ENCODE peak calls at places on chromosomes 11 and 22, in six cellular contexts. One of them, this sample, is unnamed.

GRCh38 chr11:75814369-75814685 is 683 bp upstream of the UVRAG start:
- DNase-seq in GM12878: no peak
- DNase-seq in GM20000: no peak
- DNase-seq in GM12865: no peak
- DNase-seq in AG04449: no peak
- DNase-seq in astrocyte of the spinal cord: no peak
- DNase-seq in this sample: no peak

GRCh38 chr11:77990981-77991380 is 3.5 kb downstream of the INTS4 start:
- DNase-seq in GM12878: no peak
- DNase-seq in GM20000: no peak
- DNase-seq in GM12865: no peak
- DNase-seq in AG04449: no peak
- DNase-seq in astrocyte of the spinal cord: no peak
- DNase-seq in this sample: no peak

GRCh38 chr11:86575927-86576326 is 96.5 kb downstream of the ME3 start:
- DNase-seq in GM12878: no peak
- DNase-seq in GM20000: no peak
- DNase-seq in GM12865: no peak
- DNase-seq in AG04449: no peak
- DNase-seq in astrocyte of the spinal cord: no peak
- DNase-seq in this sample: no peak

GRCh38 chr11:117378966-117379865 is 51.6 kb downstream of the CEP164 start:
- DNase-seq in GM12878: no peak
- DNase-seq in GM20000: no peak
- DNase-seq in GM12865: no peak
- DNase-seq in AG04449: no peak
- DNase-seq in astrocyte of the spinal cord: no peak
- DNase-seq in this sample: no peak

GRCh38 chr22:50262973-50263617 is 1.6 kb upstream of the MAPK12 start:
- DNase-seq in GM12878: no peak
- DNase-seq in GM20000: no peak
- DNase-seq in GM12865: no peak
- DNase-seq in AG04449: no peak
- DNase-seq in astrocyte of the spinal cord: no peak
- DNase-seq in this sample: no peak

GRCh38 chr11:115606223-115607220 is 102.3 kb upstream of the CADM1 start:
- DNase-seq in GM12878: no peak
- DNase-seq in GM20000: no peak
- DNase-seq in GM12865: no peak
- DNase-seq in AG04449: no peak
- DNase-seq in astrocyte of the spinal cord: peak; percentile 43
- DNase-seq in this sample: no peak

GRCh38 chr11:10307022-10307410 is 2.1 kb downstream of the ADM start:
- DNase-seq in GM12878: no peak
- DNase-seq in GM20000: no peak
- DNase-seq in GM12865: no peak
- DNase-seq in AG04449: no peak
- DNase-seq in astrocyte of the spinal cord: peak; percentile 18
- DNase-seq in this sample: no peak

GRCh38 chr11:15972838-15973237 is 383.5 kb downstream of the SOX6 start:
- DNase-seq in GM12878: no peak
- DNase-seq in GM20000: no peak
- DNase-seq in GM12865: no peak
- DNase-seq in AG04449: no peak
- DNase-seq in astrocyte of the spinal cord: no peak
- DNase-seq in this sample: no peak

GRCh38 chr11:112627588-112628045 is 333.6 kb upstream of the NCAM1 start:
- DNase-seq in GM12878: peak; percentile 83
- DNase-seq in GM20000: peak; percentile 63
- DNase-seq in GM12865: peak; percentile 91
- DNase-seq in AG04449: no peak
- DNase-seq in astrocyte of the spinal cord: no peak
- DNase-seq in this sample: peak; percentile 57

GRCh38 chr11:69417211-69418085 is 64.0 kb upstream of the LINC01488 start:
- DNase-seq in GM12878: no peak
- DNase-seq in GM20000: no peak
- DNase-seq in GM12865: no peak
- DNase-seq in AG04449: no peak
- DNase-seq in astrocyte of the spinal cord: peak; percentile 16
- DNase-seq in this sample: no peak

GRCh38 chr22:46069518-46070214 is 80.7 kb upstream of the PPARA start:
- DNase-seq in GM12878: no peak
- DNase-seq in GM20000: no peak
- DNase-seq in GM12865: peak; percentile 75
- DNase-seq in AG04449: peak; percentile 78
- DNase-seq in astrocyte of the spinal cord: peak; percentile 94
- DNase-seq in this sample: no peak

GRCh38 chr22:37202706-37203105 is 9.6 kb downstream of the SSTR3 start:
- DNase-seq in GM12878: no peak
- DNase-seq in GM20000: no peak
- DNase-seq in GM12865: no peak
- DNase-seq in AG04449: no peak
- DNase-seq in astrocyte of the spinal cord: no peak
- DNase-seq in this sample: no peak

GRCh38 chr22:49565516-49565855 is 262.2 kb downstream of the BRD1 start:
- DNase-seq in GM12878: no peak
- DNase-seq in GM20000: no peak
- DNase-seq in GM12865: no peak
- DNase-seq in AG04449: no peak
- DNase-seq in astrocyte of the spinal cord: no peak
- DNase-seq in this sample: no peak

GRCh38 chr11:2202900-2203439 is 31.4 kb upstream of the TH start:
- DNase-seq in GM12878: no peak
- DNase-seq in GM20000: no peak
- DNase-seq in GM12865: no peak
- DNase-seq in AG04449: no peak
- DNase-seq in astrocyte of the spinal cord: no peak
- DNase-seq in this sample: no peak

GRCh38 chr11:72012897-72013721 is 14.4 kb downstream of the IL18BP start:
- DNase-seq in GM12878: no peak
- DNase-seq in GM20000: no peak
- DNase-seq in GM12865: no peak
- DNase-seq in AG04449: no peak
- DNase-seq in astrocyte of the spinal cord: peak; percentile 94
- DNase-seq in this sample: no peak

GRCh38 chr11:64826578-64827450 is 16.5 kb upstream of the MEN1 start:
- DNase-seq in GM12878: no peak
- DNase-seq in GM20000: no peak
- DNase-seq in GM12865: no peak
- DNase-seq in AG04449: no peak
- DNase-seq in astrocyte of the spinal cord: no peak
- DNase-seq in this sample: no peak

GRCh38 chr11:1160231-1161101 is 2.7 kb downstream of the MUC5AC start:
- DNase-seq in GM12878: no peak
- DNase-seq in GM20000: peak; percentile 25
- DNase-seq in GM12865: no peak
- DNase-seq in AG04449: no peak
- DNase-seq in astrocyte of the spinal cord: no peak
- DNase-seq in this sample: peak; percentile 16

GRCh38 chr11:16831281-16832192 is 93.1 kb downstream of the C11orf58 start:
- DNase-seq in GM12878: no peak
- DNase-seq in GM20000: no peak
- DNase-seq in GM12865: no peak
- DNase-seq in AG04449: no peak
- DNase-seq in astrocyte of the spinal cord: no peak
- DNase-seq in this sample: no peak

GRCh38 chr11:46902694-46903093 is 15.7 kb downstream of the LRP4 start:
- DNase-seq in GM12878: no peak
- DNase-seq in GM20000: no peak
- DNase-seq in GM12865: no peak
- DNase-seq in AG04449: no peak
- DNase-seq in astrocyte of the spinal cord: no peak
- DNase-seq in this sample: no peak

GRCh38 chr11:33691051-33691864 is 9.4 kb downstream of the C11orf91 start:
- DNase-seq in GM12878: no peak
- DNase-seq in GM20000: no peak
- DNase-seq in GM12865: no peak
- DNase-seq in AG04449: no peak
- DNase-seq in astrocyte of the spinal cord: peak; percentile 47
- DNase-seq in this sample: no peak

GRCh38 chr22:17441326-17441725 is 72.1 kb downstream of the CECR2 start:
- DNase-seq in GM12878: no peak
- DNase-seq in GM20000: no peak
- DNase-seq in GM12865: no peak
- DNase-seq in AG04449: no peak
- DNase-seq in astrocyte of the spinal cord: no peak
- DNase-seq in this sample: no peak

GRCh38 chr22:17443413-17444203 is 74.3 kb downstream of the CECR2 start:
- DNase-seq in GM12878: no peak
- DNase-seq in GM20000: no peak
- DNase-seq in GM12865: no peak
- DNase-seq in AG04449: no peak
- DNase-seq in astrocyte of the spinal cord: peak; percentile 14
- DNase-seq in this sample: no peak

GRCh38 chr22:17446704-17447103 is 77.4 kb downstream of the CECR2 start:
- DNase-seq in GM12878: no peak
- DNase-seq in GM20000: no peak
- DNase-seq in GM12865: no peak
- DNase-seq in AG04449: no peak
- DNase-seq in astrocyte of the spinal cord: no peak
- DNase-seq in this sample: no peak

GRCh38 chr22:17444204-17444504 is 74.9 kb downstream of the CECR2 start:
- DNase-seq in GM12878: no peak
- DNase-seq in GM20000: no peak
- DNase-seq in GM12865: no peak
- DNase-seq in AG04449: no peak
- DNase-seq in astrocyte of the spinal cord: no peak
- DNase-seq in this sample: no peak
- TF ChIP-seq CTCF in GM12878: no peak
- TF ChIP-seq CTCF in GM20000: no peak
- TF ChIP-seq CTCF in GM12865: no peak
- TF ChIP-seq CTCF in AG04449: no peak
- TF ChIP-seq CTCF in astrocyte of the spinal cord: no peak
- TF ChIP-seq CTCF in this sample: no peak

GRCh38 chr11:67664696-67665536 is 9.5 kb downstream of the ALDH3B2 start:
- DNase-seq in GM12878: no peak
- DNase-seq in GM20000: no peak
- DNase-seq in GM12865: no peak
- DNase-seq in AG04449: no peak
- DNase-seq in astrocyte of the spinal cord: no peak
- DNase-seq in this sample: peak; percentile 11

GRCh38 chr11:67666676-67667489 is 7.5 kb downstream of the ALDH3B2 start:
- DNase-seq in GM12878: no peak
- DNase-seq in GM20000: no peak
- DNase-seq in GM12865: no peak
- DNase-seq in AG04449: no peak
- DNase-seq in astrocyte of the spinal cord: no peak
- DNase-seq in this sample: peak; percentile 14

GRCh38 chr11:67666303-67666645 is 8.1 kb downstream of the ALDH3B2 start:
- DNase-seq in GM12878: no peak
- DNase-seq in GM20000: no peak
- DNase-seq in GM12865: no peak
- DNase-seq in AG04449: no peak
- DNase-seq in astrocyte of the spinal cord: no peak
- DNase-seq in this sample: no peak

GRCh38 chr11:67664213-67664585 is 10.2 kb downstream of the ALDH3B2 start:
- DNase-seq in GM12878: no peak
- DNase-seq in GM20000: no peak
- DNase-seq in GM12865: no peak
- DNase-seq in AG04449: no peak
- DNase-seq in astrocyte of the spinal cord: no peak
- DNase-seq in this sample: no peak

DNA sequence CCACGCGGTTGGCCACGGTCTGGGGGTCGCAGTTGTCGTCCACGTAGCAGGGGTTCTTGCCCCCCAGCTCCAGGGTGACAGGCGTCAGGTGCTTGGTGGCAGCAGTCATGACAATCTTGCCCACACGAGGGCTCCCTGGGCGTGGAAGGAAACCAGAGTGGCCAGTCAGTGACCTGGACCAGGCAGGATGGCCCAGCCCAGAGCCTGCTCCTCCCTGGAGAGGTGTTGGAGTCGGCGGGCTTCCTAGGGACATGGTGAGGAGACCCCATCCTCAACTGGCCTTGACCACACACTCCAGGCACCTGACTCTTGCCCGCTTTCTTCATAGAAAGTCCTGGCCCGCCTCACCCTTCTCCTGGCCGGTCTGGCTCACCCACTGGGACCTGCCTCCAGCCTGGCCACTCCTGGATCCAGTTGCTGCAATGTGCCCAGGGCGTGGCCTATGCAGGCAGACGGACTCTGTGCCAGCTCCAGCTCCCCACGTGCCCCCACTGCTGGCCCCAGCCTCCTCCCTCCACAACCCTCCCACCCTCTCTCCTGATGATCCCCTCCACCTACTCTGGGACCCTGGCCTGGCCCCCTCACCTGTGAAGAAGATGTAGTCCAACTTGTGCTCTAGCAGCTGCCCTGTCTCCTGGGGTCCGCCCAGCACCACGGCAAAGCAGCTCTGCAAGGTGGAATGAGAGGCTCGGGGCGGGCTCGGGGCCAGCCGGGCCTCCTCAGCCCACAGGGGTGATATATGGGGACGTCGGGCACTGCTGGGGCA is 8.7 kb downstream of the ALDH3B2 start:
- DNase-seq in GM12878: no peak
- DNase-seq in GM20000: peak; percentile 33
- DNase-seq in GM12865: no peak
- DNase-seq in AG04449: no peak
- DNase-seq in astrocyte of the spinal cord: no peak
- DNase-seq in this sample: peak; percentile 41
- TF ChIP-seq CTCF in GM12878: peak; percentile 19
- TF ChIP-seq CTCF in GM20000: peak; percentile 16
- TF ChIP-seq CTCF in GM12865: no peak
- TF ChIP-seq CTCF in AG04449: no peak
- TF ChIP-seq CTCF in astrocyte of the spinal cord: no peak
- TF ChIP-seq CTCF in this sample: no peak

GRCh38 chr22:25896592-25896991 is 154.6 kb downstream of the MYO18B start:
- DNase-seq in GM12878: no peak
- DNase-seq in GM20000: no peak
- DNase-seq in GM12865: no peak
- DNase-seq in AG04449: no peak
- DNase-seq in astrocyte of the spinal cord: no peak
- DNase-seq in this sample: no peak

GRCh38 chr22:25900880-25901279 is 158.9 kb downstream of the MYO18B start:
- DNase-seq in GM12878: no peak
- DNase-seq in GM20000: no peak
- DNase-seq in GM12865: no peak
- DNase-seq in AG04449: no peak
- DNase-seq in astrocyte of the spinal cord: no peak
- DNase-seq in this sample: no peak

GRCh38 chr22:25900390-25900789 is 158.4 kb downstream of the MYO18B start:
- DNase-seq in GM12878: no peak
- DNase-seq in GM20000: no peak
- DNase-seq in GM12865: no peak
- DNase-seq in AG04449: no peak
- DNase-seq in astrocyte of the spinal cord: no peak
- DNase-seq in this sample: no peak

GRCh38 chr22:25899566-25899965 is 157.6 kb downstream of the MYO18B start:
- DNase-seq in GM12878: no peak
- DNase-seq in GM20000: no peak
- DNase-seq in GM12865: no peak
- DNase-seq in AG04449: no peak
- DNase-seq in astrocyte of the spinal cord: no peak
- DNase-seq in this sample: no peak

GRCh38 chr22:25898707-25899365 is 156.8 kb downstream of the MYO18B start:
- DNase-seq in GM12878: no peak
- DNase-seq in GM20000: no peak
- DNase-seq in GM12865: peak; percentile 29
- DNase-seq in AG04449: no peak
- DNase-seq in astrocyte of the spinal cord: no peak
- DNase-seq in this sample: no peak
- TF ChIP-seq CTCF in GM12878: peak; percentile 29
- TF ChIP-seq CTCF in GM20000: peak; percentile 25
- TF ChIP-seq CTCF in GM12865: peak; percentile 41
- TF ChIP-seq CTCF in AG04449: peak; percentile 13
- TF ChIP-seq CTCF in astrocyte of the spinal cord: no peak
- TF ChIP-seq CTCF in this sample: peak; percentile 15

GRCh38 chr11:85182437-85183109 is 444.6 kb downstream of the DLG2 start:
- DNase-seq in GM12878: no peak
- DNase-seq in GM20000: peak; percentile 16
- DNase-seq in GM12865: peak; percentile 44
- DNase-seq in AG04449: no peak
- DNase-seq in astrocyte of the spinal cord: peak; percentile 59
- DNase-seq in this sample: peak; percentile 8
- TF ChIP-seq CTCF in GM12878: peak; percentile 11
- TF ChIP-seq CTCF in GM20000: no peak
- TF ChIP-seq CTCF in GM12865: peak; percentile 45
- TF ChIP-seq CTCF in AG04449: peak; percentile 11
- TF ChIP-seq CTCF in astrocyte of the spinal cord: peak; percentile 42
- TF ChIP-seq CTCF in this sample: peak; percentile 12